ENCODE peak calls at places on chromosomes 4 and X, in six cellular contexts. E, P, A, R, Q and K are unnamed samples.

GRCh38 chrX:117972681-117973080 is 143.9 kb downstream of the KLHL13 start:
- DNase-seq in E (no peak), P (no peak), A (no peak), R (no peak), Q (no peak), K (no peak)

GRCh38 chr4:154349829-154350228 is 141.8 kb downstream of the DCHS2 start:
- DNase-seq in E (no peak), P (no peak), A (peak; percentile 50), R (no peak), Q (no peak), K (no peak)

GRCh38 chr4:82496349-82496748 is 65.4 kb downstream of the TMEM150C start:
- DNase-seq in E (no peak), P (no peak), A (no peak), R (no peak), Q (no peak), K (no peak)

GRCh38 chr4:78737020-78737419 is 39.1 kb upstream of the BMP2K start:
- DNase-seq in E (no peak), P (no peak), A (no peak), R (no peak), Q (no peak), K (no peak)

GRCh38 chrX:151982217-151982616 is 7.7 kb upstream of the GABRE start:
- DNase-seq in E (no peak), P (no peak), A (no peak), R (no peak), Q (no peak), K (no peak)

GRCh38 chr4:106080376-106080775 is 185.1 kb downstream of the NPNT start:
- DNase-seq in E (no peak), P (no peak), A (no peak), R (no peak), Q (no peak), K (no peak)

GRCh38 chrX:123590842-123591491 is 141.9 kb downstream of the THOC2 start:
- DNase-seq in E (no peak), P (no peak), A (no peak), R (no peak), Q (no peak), K (no peak)

GRCh38 chr4:839675-840443 is 13.9 kb upstream of the CPLX1 start:
- DNase-seq in E (no peak), P (no peak), A (no peak), R (no peak), Q (no peak), K (no peak)

GRCh38 chrX:50049228-50049627 is 126.8 kb downstream of the CLCN5 start:
- DNase-seq in E (no peak), P (no peak), A (no peak), R (no peak), Q (no peak), K (no peak)

GRCh38 chr4:145936142-145937020 is 2.2 kb downstream of the ZNF827 start:
- DNase-seq in E (peak; percentile 56), P (peak; percentile 82), A (peak; percentile 71), R (peak; percentile 79), Q (peak; percentile 73), K (no peak)

GRCh38 chrX:50827996-50828395 is 14.0 kb upstream of the SHROOM4 start:
- DNase-seq in E (no peak), P (no peak), A (no peak), R (no peak), Q (no peak), K (no peak)

GRCh38 chrX:40931921-40932320 is 153.3 kb upstream of the USP9X start:
- DNase-seq in E (no peak), P (no peak), A (no peak), R (no peak), Q (no peak), K (no peak)

GRCh38 chr4:138439143-138439581 is 197.0 kb upstream of the SLC7A11 start:
- DNase-seq in E (no peak), P (no peak), A (no peak), R (no peak), Q (no peak), K (no peak)

GRCh38 chrX:74242484-74243138 is 61.4 kb upstream of the ZCCHC13 start:
- DNase-seq in E (peak; percentile 2), P (no peak), A (no peak), R (no peak), Q (no peak), K (no peak)

GRCh38 chr4:158870282-158871049 is 101.6 kb downstream of the FNIP2 start:
- DNase-seq in E (no peak), P (no peak), A (peak; percentile 63), R (no peak), Q (no peak), K (no peak)

GRCh38 chrX:19647731-19648588 is 132.7 kb upstream of the MAP3K15 start:
- DNase-seq in E (no peak), P (no peak), A (no peak), R (no peak), Q (no peak), K (no peak)

GRCh38 chr4:28562913-28563312 is 1702.3 kb downstream of the STIM2 start:
- DNase-seq in E (no peak), P (no peak), A (no peak), R (no peak), Q (no peak), K (no peak)

GRCh38 chrX:48968377-48968776 is 3.3 kb downstream of the KCND1 start:
- DNase-seq in E (no peak), P (no peak), A (no peak), R (no peak), Q (no peak), K (no peak)

GRCh38 chrX:45758319-45758718 is 557.6 kb upstream of the DIPK2B start:
- DNase-seq in E (no peak), P (no peak), A (no peak), R (no peak), Q (no peak), K (no peak)

GRCh38 chrX:54825716-54826428 is 18.3 kb downstream of the MAGED2 start:
- DNase-seq in E (no peak), P (no peak), A (no peak), R (no peak), Q (no peak), K (no peak)

GRCh38 chr4:168868856-168869201 is 141.2 kb downstream of the CBR4 start:
- DNase-seq in E (no peak), P (no peak), A (no peak), R (no peak), Q (no peak), K (no peak)

GRCh38 chrX:53716328-53717088 is 30.0 kb upstream of the HUWE1 start:
- DNase-seq in E (no peak), P (no peak), A (no peak), R (no peak), Q (no peak), K (no peak)

GRCh38 chr4:151484396-151485102 is 75.6 kb downstream of the FHIP1A start:
- DNase-seq in E (no peak), P (no peak), A (peak; percentile 26), R (no peak), Q (no peak), K (no peak)

GRCh38 chr4:128060130-128060619 is 937 bp upstream of the LARP1B start:
- DNase-seq in E (no peak), P (no peak), A (no peak), R (no peak), Q (no peak), K (no peak)

GRCh38 chrX:125681058-125681457 is 361.4 kb downstream of the TEX13C start:
- DNase-seq in E (no peak), P (no peak), A (no peak), R (no peak), Q (no peak), K (no peak)

GRCh38 chr4:1290165-1290977 is 680 bp downstream of the MAEA start:
- DNase-seq in E (no peak), P (no peak), A (no peak), R (peak; percentile 58), Q (no peak), K (no peak)

GRCh38 chr4:172683016-172683415 is 485.6 kb upstream of the GALNT7 start:
- DNase-seq in E (no peak), P (no peak), A (no peak), R (no peak), Q (no peak), K (no peak)

GRCh38 chrX:56745019-56745418 is 16.0 kb downstream of the NBDY start:
- DNase-seq in E (no peak), P (no peak), A (no peak), R (no peak), Q (no peak), K (no peak)

GRCh38 chrX:644304-645023 is 13.9 kb downstream of the SHOX start:
- DNase-seq in E (no peak), P (no peak), A (peak; percentile 73), R (no peak), Q (no peak), K (no peak)

GRCh38 chrX:47232803-47233332 is at the start of gene USP11:
- DNase-seq in E (no peak), P (peak; percentile 62), A (peak; percentile 83), R (no peak), Q (peak; percentile 56), K (no peak)

GRCh38 chr4:130233377-130234047 is 1137.6 kb downstream of the C4orf33 start:
- DNase-seq in E (no peak), P (no peak), A (no peak), R (no peak), Q (no peak), K (no peak)

GRCh38 chrX:283115-283845 is 2.1 kb downstream of the PLCXD1 start:
- DNase-seq in E (peak; percentile 77), P (peak; percentile 92), A (peak; percentile 97), R (peak; percentile 87), Q (peak; percentile 85), K (peak; percentile 94)

GRCh38 chr4:184644553-184645307 is 4.5 kb downstream of the CASP3 start:
- DNase-seq in E (no peak), P (no peak), A (no peak), R (no peak), Q (no peak), K (no peak)

GRCh38 chr4:7890635-7891393 is 48.8 kb downstream of the AFAP1 start:
- DNase-seq in E (no peak), P (no peak), A (no peak), R (no peak), Q (no peak), K (no peak)
- H3K4me3 ChIP-seq in E (no peak overlapping the region), P (no peak overlapping the region), A (no peak overlapping the region), R (no peak overlapping the region), Q (no peak overlapping the region), K (no peak overlapping the region)

GRCh38 chr4:2742823-2743517 is 13.2 kb downstream of the TNIP2 start:
- DNase-seq in E (no peak), P (no peak), A (no peak), R (peak; percentile 11), Q (no peak), K (no peak)
- H3K36me3 ChIP-seq in E (peaks cover 54% of the 10 kb centered on the region), P (peaks cover 51% of the 10 kb centered on the region), A (no peaks in the 10 kb centered on the region), R (peaks cover 48% of the 10 kb centered on the region), Q (peaks cover 59% of the 10 kb centered on the region), K (peaks cover 62% of the 10 kb centered on the region)

GRCh38 chr4:23904639-23905061 is 14.8 kb upstream of the PPARGC1A start:
- DNase-seq in E (no peak), P (no peak), A (no peak), R (no peak), Q (no peak), K (no peak)
- TF ChIP-seq CTCF in E (no peak), P (no peak), A (no peak), R (no peak), Q (no peak), K (no peak)

GRCh38 chr4:65023877-65024670 is 614.8 kb upstream of the TECRL start:
- DNase-seq in E (no peak), P (no peak), A (no peak), R (no peak), Q (no peak), K (no peak)
- H3K4me3 ChIP-seq in E (no peak overlapping the region), P (no peak overlapping the region), A (no peak overlapping the region), R (no peak overlapping the region), Q (no peak overlapping the region), K (no peak overlapping the region)

GRCh38 chr4:73127839-73128448 is 58.4 kb upstream of the COX18 start:
- DNase-seq in E (no peak), P (no peak), A (peak; percentile 18), R (peak; percentile 20), Q (no peak), K (no peak)
- H3K36me3 ChIP-seq in E (peaks cover 38% of the 10 kb centered on the region), P (peaks cover 74% of the 10 kb centered on the region), A (peaks cover 26% of the 10 kb centered on the region), R (peaks cover 16% of the 10 kb centered on the region), Q (peaks cover 8% of the 10 kb centered on the region), K (peaks cover 50% of the 10 kb centered on the region)